ENCODE peak calls at places on chromosomes 11 and 22, in four cellular contexts. I is substantia nigra, E is NCI-H82, A is brain microvascular endothelial cell. S is an unnamed sample.
A peak's percentile ranks its signal among the peaks of the same experiment; 100 is the strongest.

GRCh38 chr22:35150163-35151107 is 84.5 kb downstream of the ISX start:
- DNase-seq in A (peak; percentile 51), E (peak; percentile 83), I (peak; percentile 47), S (no peak)

GRCh38 chr11:12657981-12658380 is 16.2 kb upstream of the TEAD1 start:
- DNase-seq in E (peak; percentile 3), A (no peak), I (no peak), S (no peak)

GRCh38 chr11:123570939-123571590 is 83.4 kb downstream of the SCN3B start:
- DNase-seq in E (no peak), I (no peak), A (no peak), S (no peak)

GRCh38 chr11:111627591-111627990 is 25.3 kb downstream of the SIK2 start:
- DNase-seq in I (no peak), A (no peak), E (no peak), S (no peak)

GRCh38 chr11:73034330-73034729 is 107.8 kb downstream of the FCHSD2 start:
- DNase-seq in I (no peak), E (no peak), A (no peak), S (no peak)

GRCh38 chr22:25410849-25411248 is 153.6 kb upstream of the GRK3 start:
- DNase-seq in E (no peak), A (no peak), I (no peak), S (no peak)

GRCh38 chr11:128692750-128693578 is 908 bp upstream of the FLI1 start:
- DNase-seq in I (no peak), E (no peak), A (peak; percentile 42), S (peak; percentile 28)

GRCh38 chr11:96324912-96325311 is 18.1 kb downstream of the MAML2 start:
- DNase-seq in A (peak; percentile 77), I (no peak), E (no peak), S (peak; percentile 70)

GRCh38 chr11:79538775-79539174 is 97.9 kb upstream of the TENM4 start:
- DNase-seq in A (no peak), I (no peak), E (no peak), S (no peak)

GRCh38 chr11:121611242-121611641 is 158.5 kb upstream of the SORL1-AS1 start:
- DNase-seq in I (no peak), E (no peak), A (no peak), S (no peak)

GRCh38 chr11:9601041-9601875 is 27.8 kb downstream of the WEE1 start:
- DNase-seq in A (peak; percentile 95), I (peak; percentile 19), E (no peak), S (no peak)

GRCh38 chr11:75476716-75477613 is 44.0 kb upstream of the KLHL35 start:
- DNase-seq in I (no peak), A (no peak), E (no peak), S (no peak)

GRCh38 chr22:25148149-25148691 is 51.4 kb upstream of the CRYBB3 start:
- DNase-seq in A (no peak), I (no peak), E (no peak), S (no peak)

GRCh38 chr11:92204731-92205130 is 19.9 kb upstream of the FAT3 start:
- DNase-seq in A (no peak), I (no peak), E (no peak), S (no peak)

GRCh38 chr11:97361812-97362378 is 972.1 kb downstream of the JRKL start:
- DNase-seq in I (no peak), E (no peak), A (peak; percentile 33), S (no peak)

GRCh38 chr11:59173080-59173963 is 1.4 kb downstream of the DTX4 start:
- DNase-seq in I (peak; percentile 31), E (peak; percentile 71), A (no peak), S (no peak)

GRCh38 chr22:20243176-20243544 is 25.0 kb downstream of the RTN4R start:
- DNase-seq in E (no peak), A (no peak), I (no peak), S (no peak)

GRCh38 chr22:44752285-44753188 is at the start of gene ARHGAP8:
- DNase-seq in I (no peak), E (peak; percentile 11), A (no peak), S (no peak)

GRCh38 chr11:122440783-122441701 is 214.5 kb upstream of the UBASH3B start:
- DNase-seq in E (no peak), A (peak; percentile 14), I (peak; percentile 22), S (no peak)

GRCh38 chr22:17980638-17981051 is 43.7 kb downstream of the MICAL3 start:
- DNase-seq in A (no peak), E (peak; percentile 71), I (no peak), S (no peak)

GRCh38 chr22:27226666-27227065 is 569.3 kb downstream of the MIAT start:
- DNase-seq in A (no peak), E (no peak), I (no peak), S (no peak)

GRCh38 chr11:124177344-124177743 is 5.8 kb upstream of the OR10D3 start:
- DNase-seq in I (no peak), A (no peak), E (no peak), S (no peak)

GRCh38 chr11:64745523-64746328 is 1.8 kb upstream of the RASGRP2 start:
- DNase-seq in E (peak; percentile 64), I (peak; percentile 66), A (peak; percentile 47), S (no peak)

GRCh38 chr11:77309401-77310085 is 8.1 kb upstream of the GDPD4 start:
- DNase-seq in A (no peak), I (no peak), E (no peak), S (peak; percentile 48)

GRCh38 chr11:66178871-66179270 is 89.6 kb upstream of the RAB1B start:
- DNase-seq in A (no peak), I (no peak), E (no peak), S (no peak)

GRCh38 chr22:26172389-26172990 is 3.2 kb downstream of the SEZ6L start:
- DNase-seq in A (peak; percentile 20), I (peak; percentile 11), E (peak; percentile 81), S (no peak)

GRCh38 chr11:2209900-2210321 is 38.3 kb upstream of the TH start:
- DNase-seq in A (no peak), E (no peak), I (no peak), S (no peak)

GRCh38 chr22:33746501-33746928 is 173.8 kb downstream of the LARGE1 start:
- DNase-seq in I (no peak), E (no peak), A (no peak), S (no peak)

GRCh38 chr11:76791861-76792260 is 8.7 kb downstream of the TSKU start:
- DNase-seq in A (peak; percentile 79), I (no peak), E (no peak), S (no peak)

GRCh38 chr22:32729368-32729767 is 72.1 kb upstream of the TIMP3 start:
- DNase-seq in A (no peak), I (no peak), E (no peak), S (no peak)

GRCh38 chr11:112017538-112017937 is 7.7 kb upstream of the DLAT start:
- DNase-seq in E (no peak), I (no peak), A (peak; percentile 43), S (peak; percentile 27)

GRCh38 chr11:129292768-129293167 is 82.9 kb upstream of the BARX2 start:
- DNase-seq in E (no peak), A (no peak), I (no peak), S (no peak)

GRCh38 chr11:57217053-57217452 is 20.0 kb downstream of the APLNR start:
- DNase-seq in I (no peak), A (no peak), E (no peak), S (no peak)

GRCh38 chr11:35165416-35166368 is 26.7 kb downstream of the CD44 start:
- DNase-seq in A (peak; percentile 77), I (no peak), E (peak; percentile 46), S (peak; percentile 80)

GRCh38 chr11:134333312-134333711 is 1.5 kb downstream of the GLB1L2 start:
- DNase-seq in E (no peak), I (no peak), A (no peak), S (no peak)

GRCh38 chr11:72604256-72604655 is 70.0 kb downstream of the PDE2A start:
- DNase-seq in A (no peak), I (no peak), E (peak; percentile 74), S (no peak)

GRCh38 chr11:76836613-76837291 is 24.0 kb upstream of the ACER3 start:
- DNase-seq in I (no peak), E (peak; percentile 47), A (no peak), S (no peak)

GRCh38 chr11:1881442-1882264 is 10.0 kb downstream of the PRR33 start:
- DNase-seq in I (no peak), A (no peak), E (no peak), S (no peak)